ENCODE peak calls at places on chromosome 18, in seven cellular contexts. One of them, this sample, is unnamed.

GRCh38 chr18:74522635-74523548 is 11.4 kb upstream of the CNDP1 start:
- DNase-seq in IMR-90: no peak
- DNase-seq in endodermal cell: peak; percentile 44
- DNase-seq in WERI-Rb-1: no peak
- DNase-seq in kidney epithelial cell: no peak
- DNase-seq in GM23248: no peak
- DNase-seq in breast epithelium: no peak
- DNase-seq in this sample: no peak

GRCh38 chr18:24112464-24112863 is 26.4 kb upstream of the CABYR start:
- DNase-seq in IMR-90: no peak
- DNase-seq in endodermal cell: no peak
- DNase-seq in WERI-Rb-1: no peak
- DNase-seq in kidney epithelial cell: no peak
- DNase-seq in GM23248: no peak
- DNase-seq in breast epithelium: no peak
- DNase-seq in this sample: no peak

GRCh38 chr18:55997156-55997561 is 409.2 kb upstream of the TCF4 start:
- DNase-seq in IMR-90: no peak
- DNase-seq in endodermal cell: no peak
- DNase-seq in WERI-Rb-1: no peak
- DNase-seq in kidney epithelial cell: no peak
- DNase-seq in GM23248: peak; percentile 15
- DNase-seq in breast epithelium: no peak
- DNase-seq in this sample: no peak

GRCh38 chr18:55551227-55551626 is 36.8 kb downstream of the TCF4 start:
- DNase-seq in IMR-90: no peak
- DNase-seq in endodermal cell: no peak
- DNase-seq in WERI-Rb-1: no peak
- DNase-seq in kidney epithelial cell: no peak
- DNase-seq in GM23248: no peak
- DNase-seq in breast epithelium: no peak
- DNase-seq in this sample: no peak

GRCh38 chr18:55287146-55287806 is 300.7 kb downstream of the TCF4 start:
- DNase-seq in IMR-90: no peak
- DNase-seq in endodermal cell: no peak
- DNase-seq in WERI-Rb-1: no peak
- DNase-seq in kidney epithelial cell: no peak
- DNase-seq in GM23248: peak; percentile 53
- DNase-seq in breast epithelium: no peak
- DNase-seq in this sample: no peak

GRCh38 chr18:73007195-73007934 is 139.6 kb upstream of the NETO1 start:
- DNase-seq in IMR-90: no peak
- DNase-seq in endodermal cell: no peak
- DNase-seq in WERI-Rb-1: no peak
- DNase-seq in kidney epithelial cell: peak; percentile 72
- DNase-seq in GM23248: no peak
- DNase-seq in breast epithelium: no peak
- DNase-seq in this sample: no peak

GRCh38 chr18:9335255-9336045 is 877 bp downstream of the TWSG1 start:
- DNase-seq in IMR-90: peak; percentile 29
- DNase-seq in endodermal cell: no peak
- DNase-seq in WERI-Rb-1: no peak
- DNase-seq in kidney epithelial cell: no peak
- DNase-seq in GM23248: peak; percentile 58
- DNase-seq in breast epithelium: no peak
- DNase-seq in this sample: no peak

GRCh38 chr18:13295894-13296293 is 77.3 kb downstream of the LDLRAD4 start:
- DNase-seq in IMR-90: no peak
- DNase-seq in endodermal cell: peak; percentile 20
- DNase-seq in WERI-Rb-1: no peak
- DNase-seq in kidney epithelial cell: no peak
- DNase-seq in GM23248: no peak
- DNase-seq in breast epithelium: no peak
- DNase-seq in this sample: no peak

GRCh38 chr18:58865009-58865345 is 300 bp downstream of the ZNF532 start:
- DNase-seq in IMR-90: no peak
- DNase-seq in endodermal cell: no peak
- DNase-seq in WERI-Rb-1: no peak
- DNase-seq in kidney epithelial cell: no peak
- DNase-seq in GM23248: no peak
- DNase-seq in breast epithelium: no peak
- DNase-seq in this sample: no peak

GRCh38 chr18:58865714-58866113 is 1.0 kb downstream of the ZNF532 start:
- DNase-seq in IMR-90: no peak
- DNase-seq in endodermal cell: peak; percentile 43
- DNase-seq in WERI-Rb-1: no peak
- DNase-seq in kidney epithelial cell: no peak
- DNase-seq in GM23248: peak; percentile 54
- DNase-seq in breast epithelium: no peak
- DNase-seq in this sample: no peak

GRCh38 chr18:58868440-58868839 is 3.8 kb downstream of the ZNF532 start:
- DNase-seq in IMR-90: no peak
- DNase-seq in endodermal cell: no peak
- DNase-seq in WERI-Rb-1: no peak
- DNase-seq in kidney epithelial cell: no peak
- DNase-seq in GM23248: no peak
- DNase-seq in breast epithelium: no peak
- DNase-seq in this sample: no peak

GRCh38 chr18:58867281-58867961 is 2.7 kb downstream of the ZNF532 start:
- DNase-seq in IMR-90: no peak
- DNase-seq in endodermal cell: peak; percentile 95
- DNase-seq in WERI-Rb-1: no peak
- DNase-seq in kidney epithelial cell: no peak
- DNase-seq in GM23248: peak; percentile 45
- DNase-seq in breast epithelium: no peak
- DNase-seq in this sample: no peak

DNA sequence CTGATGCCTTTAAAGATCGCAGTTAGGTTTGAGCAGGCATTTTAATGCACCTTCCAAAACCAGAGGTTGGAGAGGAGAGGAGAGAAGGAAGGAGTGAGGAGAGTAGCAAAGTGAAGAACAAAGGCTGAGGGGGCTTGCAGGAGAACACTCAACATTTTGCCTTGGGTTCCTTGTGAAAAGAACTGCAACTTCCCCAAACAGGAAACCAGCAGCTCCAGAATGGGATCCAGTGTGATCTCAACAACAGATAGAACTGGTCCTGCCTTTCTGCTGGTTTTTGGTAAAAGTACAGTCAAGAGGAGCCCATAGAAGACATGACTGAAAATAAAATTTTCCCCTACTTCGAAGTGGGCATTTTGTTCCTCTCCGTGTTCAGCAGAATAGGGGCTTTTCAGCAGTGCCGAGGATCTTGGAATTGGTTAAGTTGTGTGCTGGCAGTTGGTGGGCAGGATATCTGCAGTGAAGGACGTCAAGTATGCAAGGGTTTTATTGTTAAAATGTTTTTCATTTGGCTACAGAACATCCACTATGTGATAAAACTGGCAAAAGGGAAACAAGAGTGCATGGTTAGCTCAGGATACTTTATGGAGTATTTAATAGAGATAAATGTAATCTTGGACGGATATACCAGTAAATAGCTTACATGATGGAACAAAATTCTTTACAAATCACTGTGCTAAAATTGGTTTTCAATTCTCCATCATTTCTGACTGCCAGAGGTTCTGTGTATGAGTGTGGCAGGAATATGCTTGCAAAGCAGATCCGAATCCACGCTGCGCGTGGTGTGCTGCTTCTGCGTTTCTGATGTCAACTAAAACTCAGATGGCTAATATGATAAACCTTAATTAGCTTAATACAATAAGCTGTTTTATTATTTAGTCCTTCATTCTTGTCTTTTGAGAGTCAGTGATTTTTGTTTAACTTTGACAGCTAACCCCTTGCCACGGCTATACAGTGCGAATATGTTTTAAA is 1.9 kb downstream of the ZNF532 start:
- DNase-seq in IMR-90: no peak
- DNase-seq in endodermal cell: peak; percentile 46
- DNase-seq in WERI-Rb-1: no peak
- DNase-seq in kidney epithelial cell: no peak
- DNase-seq in GM23248: no peak
- DNase-seq in breast epithelium: no peak
- DNase-seq in this sample: no peak
- H3K4me3 ChIP-seq in IMR-90: peak overlapping the region; percentile 12
- H3K4me3 ChIP-seq in endodermal cell: peak overlapping the region; percentile 89
- H3K4me3 ChIP-seq in WERI-Rb-1: no peak overlapping the region
- H3K4me3 ChIP-seq in kidney epithelial cell: no peak overlapping the region
- H3K4me3 ChIP-seq in GM23248: peak overlapping the region; percentile 58
- H3K4me3 ChIP-seq in breast epithelium: peak overlapping the region; percentile 34
- H3K4me3 ChIP-seq in this sample: no peak overlapping the region

GRCh38 chr18:28127228-28127627 is 49.7 kb downstream of the CDH2 start:
- DNase-seq in IMR-90: no peak
- DNase-seq in endodermal cell: no peak
- DNase-seq in WERI-Rb-1: no peak
- DNase-seq in kidney epithelial cell: no peak
- DNase-seq in GM23248: no peak
- DNase-seq in breast epithelium: no peak
- DNase-seq in this sample: no peak

GRCh38 chr18:28124239-28125029 is 52.5 kb downstream of the CDH2 start:
- DNase-seq in IMR-90: no peak
- DNase-seq in endodermal cell: no peak
- DNase-seq in WERI-Rb-1: no peak
- DNase-seq in kidney epithelial cell: no peak
- DNase-seq in GM23248: peak; percentile 47
- DNase-seq in breast epithelium: no peak
- DNase-seq in this sample: no peak

GRCh38 chr18:28126768-28127167 is 50.2 kb downstream of the CDH2 start:
- DNase-seq in IMR-90: no peak
- DNase-seq in endodermal cell: no peak
- DNase-seq in WERI-Rb-1: no peak
- DNase-seq in kidney epithelial cell: no peak
- DNase-seq in GM23248: no peak
- DNase-seq in breast epithelium: no peak
- DNase-seq in this sample: no peak

GRCh38 chr18:28123401-28124030 is 53.4 kb downstream of the CDH2 start:
- DNase-seq in IMR-90: no peak
- DNase-seq in endodermal cell: no peak
- DNase-seq in WERI-Rb-1: no peak
- DNase-seq in kidney epithelial cell: no peak
- DNase-seq in GM23248: peak; percentile 30
- DNase-seq in breast epithelium: no peak
- DNase-seq in this sample: no peak

GRCh38 chr18:28125051-28125450 is 51.9 kb downstream of the CDH2 start:
- DNase-seq in IMR-90: no peak
- DNase-seq in endodermal cell: no peak
- DNase-seq in WERI-Rb-1: no peak
- DNase-seq in kidney epithelial cell: no peak
- DNase-seq in GM23248: no peak
- DNase-seq in breast epithelium: no peak
- DNase-seq in this sample: no peak
- H3K4me3 ChIP-seq in IMR-90: no peak overlapping the region
- H3K4me3 ChIP-seq in endodermal cell: no peak overlapping the region
- H3K4me3 ChIP-seq in WERI-Rb-1: no peak overlapping the region
- H3K4me3 ChIP-seq in kidney epithelial cell: no peak overlapping the region
- H3K4me3 ChIP-seq in GM23248: peak overlapping the region; percentile 58
- H3K4me3 ChIP-seq in breast epithelium: no peak overlapping the region
- H3K4me3 ChIP-seq in this sample: no peak overlapping the region

DNA sequence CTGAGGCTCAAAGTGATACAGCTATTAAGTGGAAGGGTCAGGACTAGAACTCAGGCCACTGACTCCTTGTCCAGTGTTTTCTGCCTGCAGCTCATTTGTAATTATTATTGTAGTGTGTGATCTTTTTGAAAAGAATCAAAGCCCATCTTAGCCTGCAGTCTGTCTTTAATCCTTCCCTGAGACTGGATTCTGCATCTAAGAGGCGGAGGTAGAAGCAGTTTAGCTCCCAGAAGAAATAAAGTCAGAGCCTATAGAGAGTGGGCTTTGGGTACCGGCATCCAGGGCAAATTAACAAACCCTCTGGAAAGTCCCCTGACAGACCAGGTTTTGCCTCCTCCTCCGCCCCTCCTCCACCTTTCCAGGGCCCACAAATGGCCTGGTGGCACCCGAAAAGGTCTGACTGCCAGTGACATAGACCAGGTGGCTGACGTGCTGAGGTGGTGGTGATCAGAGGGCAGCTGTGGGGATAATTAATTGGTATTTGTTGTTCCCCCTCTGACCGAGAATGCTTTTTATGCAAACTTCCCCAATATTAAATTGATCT is 2.2 kb upstream of the RAX start:
- DNase-seq in IMR-90: no peak
- DNase-seq in endodermal cell: peak; percentile 49
- DNase-seq in WERI-Rb-1: peak; percentile 89
- DNase-seq in kidney epithelial cell: no peak
- DNase-seq in GM23248: no peak
- DNase-seq in breast epithelium: no peak
- DNase-seq in this sample: no peak
- H3K4me3 ChIP-seq in IMR-90: no peak overlapping the region
- H3K4me3 ChIP-seq in endodermal cell: no peak overlapping the region
- H3K4me3 ChIP-seq in WERI-Rb-1: peak overlapping the region; percentile 31
- H3K4me3 ChIP-seq in kidney epithelial cell: no peak overlapping the region
- H3K4me3 ChIP-seq in GM23248: no peak overlapping the region
- H3K4me3 ChIP-seq in breast epithelium: no peak overlapping the region
- H3K4me3 ChIP-seq in this sample: no peak overlapping the region

GRCh38 chr18:4638680-4639079 is 183.6 kb upstream of the DLGAP1 start:
- DNase-seq in IMR-90: no peak
- DNase-seq in endodermal cell: no peak
- DNase-seq in WERI-Rb-1: no peak
- DNase-seq in kidney epithelial cell: no peak
- DNase-seq in GM23248: no peak
- DNase-seq in breast epithelium: no peak
- DNase-seq in this sample: no peak
- H3K4me3 ChIP-seq in IMR-90: no peak overlapping the region
- H3K4me3 ChIP-seq in endodermal cell: no peak overlapping the region
- H3K4me3 ChIP-seq in WERI-Rb-1: no peak overlapping the region
- H3K4me3 ChIP-seq in kidney epithelial cell: no peak overlapping the region
- H3K4me3 ChIP-seq in GM23248: no peak overlapping the region
- H3K4me3 ChIP-seq in breast epithelium: no peak overlapping the region
- H3K4me3 ChIP-seq in this sample: no peak overlapping the region

GRCh38 chr18:34158881-34159690 is 65.6 kb downstream of the NOL4 start:
- DNase-seq in IMR-90: peak; percentile 0
- DNase-seq in endodermal cell: peak; percentile 96
- DNase-seq in WERI-Rb-1: peak; percentile 82
- DNase-seq in kidney epithelial cell: no peak
- DNase-seq in GM23248: peak; percentile 10
- DNase-seq in breast epithelium: peak; percentile 41
- DNase-seq in this sample: peak; percentile 2
- H3K4me3 ChIP-seq in IMR-90: no peak overlapping the region
- H3K4me3 ChIP-seq in endodermal cell: peak overlapping the region; percentile 60
- H3K4me3 ChIP-seq in WERI-Rb-1: peak overlapping the region; percentile 53
- H3K4me3 ChIP-seq in kidney epithelial cell: peak overlapping the region; percentile 21
- H3K4me3 ChIP-seq in GM23248: peak overlapping the region; percentile 52
- H3K4me3 ChIP-seq in breast epithelium: peak overlapping the region; percentile 58
- H3K4me3 ChIP-seq in this sample: no peak overlapping the region

DNA sequence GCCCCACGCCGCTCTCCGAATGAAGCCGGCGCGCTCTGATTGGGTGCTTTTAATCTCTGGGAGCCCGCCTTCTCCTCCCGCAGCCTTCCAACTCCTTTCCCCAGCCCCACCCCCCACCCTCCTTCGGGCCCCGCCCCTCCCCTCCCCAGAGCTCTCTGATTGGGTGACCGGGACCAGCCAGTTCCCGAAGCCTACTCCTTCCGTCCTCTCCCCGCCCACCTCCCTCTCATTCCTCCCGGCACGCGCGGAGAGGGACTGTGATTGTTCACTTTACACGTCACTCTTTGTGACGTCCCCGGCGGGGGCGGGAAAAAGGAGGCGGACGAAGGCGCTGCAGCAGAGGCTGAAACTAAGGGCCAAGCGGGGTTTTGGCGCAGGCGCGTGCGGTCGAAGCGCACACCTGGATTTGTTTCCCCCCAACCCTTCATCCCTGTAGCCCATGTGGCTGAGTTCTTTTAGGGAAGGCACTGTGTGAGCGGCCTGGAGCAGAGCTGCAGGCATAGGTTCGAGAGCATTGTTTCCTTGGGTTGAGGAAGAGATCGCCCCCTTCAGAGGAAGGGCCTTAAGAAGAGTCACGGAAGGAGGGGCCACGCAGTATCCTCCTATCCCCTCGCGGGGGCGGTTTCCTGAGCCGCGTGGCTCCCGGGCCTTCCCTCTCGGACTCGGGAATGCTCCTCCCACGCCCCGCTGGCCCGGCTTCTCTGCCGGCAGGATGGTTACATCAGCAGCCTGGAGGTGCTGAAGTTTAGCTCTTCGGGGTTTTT is at the start of gene MEX3C:
- DNase-seq in IMR-90: peak; percentile 99
- DNase-seq in endodermal cell: peak; percentile 100
- DNase-seq in WERI-Rb-1: peak; percentile 100
- DNase-seq in kidney epithelial cell: peak; percentile 93
- DNase-seq in GM23248: peak; percentile 100
- DNase-seq in breast epithelium: peak; percentile 99
- DNase-seq in this sample: peak; percentile 100
- H3K4me3 ChIP-seq in IMR-90: peak within 1 kb of the TSS; percentile 98
- H3K4me3 ChIP-seq in endodermal cell: peak within 1 kb of the TSS; percentile 90
- H3K4me3 ChIP-seq in WERI-Rb-1: peak within 1 kb of the TSS; percentile 100
- H3K4me3 ChIP-seq in kidney epithelial cell: peak within 1 kb of the TSS; percentile 99
- H3K4me3 ChIP-seq in GM23248: peak within 1 kb of the TSS; percentile 94
- H3K4me3 ChIP-seq in breast epithelium: peak within 1 kb of the TSS; percentile 96
- H3K4me3 ChIP-seq in this sample: peak within 1 kb of the TSS; percentile 94

This sample was measured in small intestine.